ENCODE peak calls at places on chromosome 5, in eight cellular contexts. U, M, I, T, O, W, L and P are unnamed samples.

GRCh38 chr5:148005788-148006520 is 57.8 kb upstream of the SPINK5 start:
- DNase-seq in U (no peak), M (no peak), I (no peak), T (no peak), O (no peak), W (no peak), L (peak; percentile 0), P (no peak)

GRCh38 chr5:122175852-122176251 is 46.5 kb downstream of the ZNF474 start:
- DNase-seq in U (no peak), M (no peak), I (no peak), T (no peak), O (no peak), W (no peak), L (peak; percentile 33), P (no peak)

GRCh38 chr5:170353011-170353890 is 35.9 kb downstream of the KCNMB1 start:
- DNase-seq in U (no peak), M (no peak), I (no peak), T (no peak), O (peak; percentile 52), W (peak; percentile 41), L (no peak), P (no peak)

GRCh38 chr5:79513519-79514390 is at the start of gene HOMER1:
- DNase-seq in U (peak; percentile 80), M (peak; percentile 82), I (peak; percentile 63), T (peak; percentile 91), O (peak; percentile 88), W (peak; percentile 86), L (peak; percentile 73), P (peak; percentile 72)

GRCh38 chr5:77628840-77629552 is 9.5 kb downstream of the OTP start:
- DNase-seq in U (no peak), M (no peak), I (no peak), T (no peak), O (no peak), W (no peak), L (no peak), P (no peak)

GRCh38 chr5:73129143-73129542 is 8.8 kb downstream of the TMEM171 start:
- DNase-seq in U (no peak), M (no peak), I (no peak), T (no peak), O (no peak), W (no peak), L (no peak), P (no peak)

GRCh38 chr5:32572778-32573480 is 12.4 kb upstream of the SUB1 start:
- DNase-seq in U (no peak), M (no peak), I (no peak), T (no peak), O (no peak), W (no peak), L (no peak), P (no peak)

GRCh38 chr5:55160493-55161209 is 680 bp downstream of the GPX8 start:
- DNase-seq in U (no peak), M (peak; percentile 21), I (peak; percentile 49), T (peak; percentile 86), O (peak; percentile 47), W (peak; percentile 62), L (peak; percentile 98), P (no peak)

GRCh38 chr5:134466241-134467069 is 54.8 kb upstream of the CDKN2AIPNL start:
- DNase-seq in U (peak; percentile 97), M (peak; percentile 99), I (peak; percentile 97), T (peak; percentile 94), O (peak; percentile 78), W (peak; percentile 95), L (peak; percentile 55), P (peak; percentile 90)

GRCh38 chr5:135551593-135552447 is 16.1 kb upstream of the NEUROG1 start:
- DNase-seq in U (peak; percentile 67), M (peak; percentile 29), I (peak; percentile 49), T (peak; percentile 86), O (peak; percentile 81), W (peak; percentile 45), L (peak; percentile 75), P (peak; percentile 79)

GRCh38 chr5:145704724-145705123 is 130.4 kb downstream of the PRELID2 start:
- DNase-seq in U (no peak), M (no peak), I (no peak), T (no peak), O (no peak), W (no peak), L (no peak), P (no peak)

GRCh38 chr5:116771466-116772151 is 197.0 kb upstream of the SEMA6A start:
- DNase-seq in U (no peak), M (peak; percentile 14), I (peak; percentile 66), T (no peak), O (no peak), W (no peak), L (no peak), P (no peak)

GRCh38 chr5:53151713-53152458 is 42.3 kb upstream of the MOCS2 start:
- DNase-seq in U (no peak), M (no peak), I (no peak), T (peak; percentile 63), O (no peak), W (no peak), L (peak; percentile 93), P (no peak)

GRCh38 chr5:1735320-1735970 is 64.2 kb downstream of the MRPL36 start:
- DNase-seq in U (no peak), M (no peak), I (no peak), T (no peak), O (no peak), W (no peak), L (no peak), P (no peak)

GRCh38 chr5:165143727-165144210 is 1638.3 kb downstream of the MAT2B start:
- DNase-seq in U (no peak), M (no peak), I (no peak), T (peak; percentile 4), O (peak; percentile 29), W (no peak), L (no peak), P (no peak)

GRCh38 chr5:147887026-147887627 is 8.6 kb downstream of the SCGB3A2 start:
- DNase-seq in U (no peak), M (no peak), I (no peak), T (peak; percentile 55), O (peak; percentile 47), W (no peak), L (peak; percentile 35), P (no peak)

GRCh38 chr5:68071731-68072130 is 143.8 kb upstream of the PIK3R1 start:
- DNase-seq in U (no peak), M (no peak), I (no peak), T (no peak), O (no peak), W (no peak), L (no peak), P (no peak)

GRCh38 chr5:138686668-138687067 is 66.6 kb upstream of the CTNNA1 start:
- DNase-seq in U (no peak), M (no peak), I (no peak), T (no peak), O (no peak), W (no peak), L (peak; percentile 51), P (no peak)

GRCh38 chr5:140174472-140175366 is at the start of gene CYSTM1:
- DNase-seq in U (peak; percentile 94), M (peak; percentile 97), I (peak; percentile 96), T (peak; percentile 100), O (peak; percentile 98), W (peak; percentile 97), L (peak; percentile 91), P (peak; percentile 91)

GRCh38 chr5:60718186-60718892 is 18.4 kb upstream of the DEPDC1B start:
- DNase-seq in U (no peak), M (no peak), I (no peak), T (no peak), O (no peak), W (no peak), L (no peak), P (no peak)

GRCh38 chr5:149559712-149560111 is 8.5 kb upstream of the CSNK1A1 start:
- DNase-seq in U (no peak), M (no peak), I (no peak), T (no peak), O (no peak), W (no peak), L (peak; percentile 22), P (no peak)

GRCh38 chr5:149561848-149562247 is 10.6 kb upstream of the CSNK1A1 start:
- DNase-seq in U (no peak), M (no peak), I (no peak), T (peak; percentile 49), O (peak; percentile 80), W (no peak), L (peak; percentile 98), P (no peak)

GRCh38 chr5:149567226-149567625 is 14.1 kb upstream of the ARHGEF37 start:
- DNase-seq in U (no peak), M (no peak), I (no peak), T (no peak), O (no peak), W (no peak), L (no peak), P (no peak)

DNA sequence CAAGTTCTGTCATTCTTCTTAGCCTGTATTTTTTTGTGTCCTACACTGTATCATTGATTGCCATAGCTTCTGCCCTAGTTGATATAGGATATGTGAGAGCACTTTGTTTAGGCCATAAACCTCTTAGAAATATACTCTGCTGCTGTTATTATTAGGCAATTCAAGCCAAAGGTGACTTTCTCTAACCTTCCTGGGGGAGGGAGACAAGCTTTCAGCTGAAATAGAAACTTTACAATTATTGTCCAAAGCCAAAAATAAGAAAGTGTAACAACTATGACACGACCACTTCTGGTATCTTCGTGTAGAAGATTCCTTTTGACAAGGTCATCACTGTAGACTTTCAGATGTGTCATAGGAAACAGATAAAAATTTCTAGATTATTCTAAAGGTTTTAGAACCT is 12.2 kb upstream of the CSNK1A1 start:
- DNase-seq in U (no peak), M (no peak), I (no peak), T (no peak), O (no peak), W (no peak), L (peak; percentile 64), P (no peak)
- H3K27ac ChIP-seq in U (peak overlapping the region; percentile 92), M (peak overlapping the region; percentile 86), I (peak overlapping the region; percentile 81), T (peak overlapping the region; percentile 85), O (peak overlapping the region; percentile 96), W (peak overlapping the region; percentile 78), L (peak overlapping the region; percentile 100), P (no peak overlapping the region)

DNA sequence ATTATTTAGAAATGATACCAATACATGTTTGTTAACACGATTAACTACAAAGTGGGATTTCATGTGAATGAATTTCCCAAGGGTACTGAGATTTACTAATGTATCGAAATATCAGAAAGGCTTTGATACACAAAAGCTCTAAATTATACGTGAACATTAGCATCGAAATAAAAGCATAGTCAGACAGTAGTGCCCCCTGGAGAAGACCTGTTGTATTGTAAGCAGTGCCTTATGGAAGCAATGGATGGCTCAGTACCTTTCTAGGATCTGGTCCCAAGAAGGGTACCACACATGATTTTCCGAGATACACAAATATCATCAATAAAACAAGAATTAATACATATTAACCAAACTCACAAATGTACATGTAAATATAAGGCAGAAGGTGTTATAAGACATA is 153.8 kb downstream of the CDH12 start:
- DNase-seq in U (no peak), M (no peak), I (no peak), T (no peak), O (no peak), W (no peak), L (peak; percentile 4), P (no peak)
- TF ChIP-seq CTCF in U (no peak), M (no peak), I (no peak), T (no peak), O (no peak), W (no peak), L (peak; percentile 40), P (no peak)

GRCh38 chr5:159393854-159394274 is 63.6 kb upstream of the IL12B start:
- DNase-seq in U (no peak), M (no peak), I (no peak), T (no peak), O (no peak), W (no peak), L (no peak), P (no peak)
- H3K27ac ChIP-seq in U (no peak overlapping the region), M (no peak overlapping the region), I (no peak overlapping the region), T (no peak overlapping the region), O (no peak overlapping the region), W (no peak overlapping the region), L (no peak overlapping the region), P (no peak overlapping the region)

GRCh38 chr5:173042708-173043107 is 13.4 kb upstream of the CREBRF start:
- DNase-seq in U (no peak), M (no peak), I (no peak), T (no peak), O (no peak), W (no peak), L (no peak), P (no peak)
- TF ChIP-seq CTCF in U (no peak), M (no peak), I (no peak), T (no peak), O (no peak), W (no peak), L (no peak), P (no peak)